ENCODE peak calls at places on chromosomes 3 and 15, in eight cellular contexts. U, Q, M, X, F, D, V and I are unnamed samples. For H3K36me3, the result is how much of the 10 kb centered on the place peaks cover.

GRCh38 chr3:2657408-2657807 is 452.8 kb downstream of the IL5RA start:
- DNase-seq in U (no peak), Q (no peak), M (no peak), X (no peak), F (no peak), D (no peak), V (no peak), I (no peak)

GRCh38 chr3:80252113-80252512 is 484.3 kb upstream of the ROBO1 start:
- DNase-seq in U (no peak), Q (no peak), M (no peak), X (no peak), F (no peak), D (no peak), V (no peak), I (no peak)

GRCh38 chr15:32669870-32670623 is 28.5 kb downstream of the SCG5 start:
- DNase-seq in U (no peak), Q (no peak), M (no peak), X (peak), F (peak), D (no peak), V (no peak), I (no peak)

GRCh38 chr3:77159182-77159581 is 119.3 kb downstream of the ROBO2 start:
- DNase-seq in U (no peak), Q (no peak), M (no peak), X (peak), F (no peak), D (no peak), V (no peak), I (no peak)

GRCh38 chr3:138434276-138434874 is at the start of gene ESYT3:
- DNase-seq in U (peak), Q (no peak), M (no peak), X (peak), F (peak), D (no peak), V (peak), I (no peak)

GRCh38 chr15:73921257-73921890 is 4.9 kb upstream of the LOXL1 start:
- DNase-seq in U (no peak), Q (peak), M (no peak), X (no peak), F (no peak), D (no peak), V (no peak), I (no peak)

GRCh38 chr3:180762866-180763265 is 83.6 kb upstream of the CCDC39 start:
- DNase-seq in U (no peak), Q (no peak), M (no peak), X (no peak), F (no peak), D (no peak), V (no peak), I (no peak)

GRCh38 chr15:47603026-47603425 is 114.3 kb upstream of the SEMA6D start:
- DNase-seq in U (no peak), Q (no peak), M (no peak), X (no peak), F (no peak), D (no peak), V (no peak), I (no peak)

GRCh38 chr3:102466001-102466400 is 31.2 kb downstream of the ZPLD1 start:
- DNase-seq in U (no peak), Q (no peak), M (no peak), X (no peak), F (no peak), D (peak), V (no peak), I (no peak)

GRCh38 chr3:70056081-70056480 is 56.5 kb downstream of the SAMMSON start:
- DNase-seq in U (no peak), Q (no peak), M (no peak), X (no peak), F (no peak), D (no peak), V (no peak), I (no peak)

GRCh38 chr3:177210744-177211502 is 13.6 kb upstream of the TBL1XR1 start:
- DNase-seq in U (no peak), Q (no peak), M (no peak), X (no peak), F (no peak), D (no peak), V (no peak), I (no peak)

GRCh38 chr3:116341916-116342315 is 103.4 kb downstream of the LSAMP start:
- DNase-seq in U (no peak), Q (no peak), M (peak), X (no peak), F (no peak), D (no peak), V (no peak), I (no peak)
- TF ChIP-seq POLR2AphosphoS5 in U (no peak), Q (no peak), M (no peak), X (no peak), F (no peak), D (no peak), V (no peak), I (no peak)

GRCh38 chr3:52210037-52210436 is 12.1 kb downstream of the ALAS1 start:
- DNase-seq in U (no peak), Q (no peak), M (no peak), X (no peak), F (no peak), D (no peak), V (no peak), I (no peak)
- H3K36me3 ChIP-seq in U (half or more), Q (half or more), M (half or more), X (half or more), F (half or more), D (half or more), V (half or more), I (half or more)

DNA sequence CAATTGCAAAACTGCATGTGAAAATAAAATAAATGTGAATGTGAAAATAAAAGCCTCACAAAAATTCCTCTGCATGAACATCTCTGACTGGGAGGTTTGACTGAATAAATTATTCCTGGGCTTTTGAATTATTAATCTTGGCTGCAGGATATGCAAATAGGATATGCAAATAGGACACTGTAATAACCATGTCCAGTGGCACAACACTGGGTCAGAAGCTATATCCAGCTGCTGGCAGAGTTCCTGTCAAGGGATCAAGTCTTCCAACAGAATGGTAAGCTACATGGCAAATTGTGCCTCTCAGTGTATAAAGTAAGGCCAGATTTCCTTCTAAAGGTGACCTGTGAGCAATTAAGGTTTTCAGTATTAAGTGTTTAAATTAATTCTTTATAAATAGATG is at the start of gene SUCNR1:
- DNase-seq in U (no peak), Q (no peak), M (no peak), X (no peak), F (no peak), D (no peak), V (no peak), I (no peak)
- TF ChIP-seq POLR2AphosphoS5 in U (no peak), Q (no peak), M (no peak), X (no peak), F (no peak), D (no peak), V (no peak), I (no peak)

GRCh38 chr3:121781611-121782010 is 32.1 kb upstream of the GOLGB1 start:
- DNase-seq in U (no peak), Q (no peak), M (no peak), X (no peak), F (no peak), D (no peak), V (no peak), I (no peak)
- H3K36me3 ChIP-seq in U (under half), Q (half or more), M (under half), X (under half), F (under half), D (under half), V (under half), I (under half)

DNA sequence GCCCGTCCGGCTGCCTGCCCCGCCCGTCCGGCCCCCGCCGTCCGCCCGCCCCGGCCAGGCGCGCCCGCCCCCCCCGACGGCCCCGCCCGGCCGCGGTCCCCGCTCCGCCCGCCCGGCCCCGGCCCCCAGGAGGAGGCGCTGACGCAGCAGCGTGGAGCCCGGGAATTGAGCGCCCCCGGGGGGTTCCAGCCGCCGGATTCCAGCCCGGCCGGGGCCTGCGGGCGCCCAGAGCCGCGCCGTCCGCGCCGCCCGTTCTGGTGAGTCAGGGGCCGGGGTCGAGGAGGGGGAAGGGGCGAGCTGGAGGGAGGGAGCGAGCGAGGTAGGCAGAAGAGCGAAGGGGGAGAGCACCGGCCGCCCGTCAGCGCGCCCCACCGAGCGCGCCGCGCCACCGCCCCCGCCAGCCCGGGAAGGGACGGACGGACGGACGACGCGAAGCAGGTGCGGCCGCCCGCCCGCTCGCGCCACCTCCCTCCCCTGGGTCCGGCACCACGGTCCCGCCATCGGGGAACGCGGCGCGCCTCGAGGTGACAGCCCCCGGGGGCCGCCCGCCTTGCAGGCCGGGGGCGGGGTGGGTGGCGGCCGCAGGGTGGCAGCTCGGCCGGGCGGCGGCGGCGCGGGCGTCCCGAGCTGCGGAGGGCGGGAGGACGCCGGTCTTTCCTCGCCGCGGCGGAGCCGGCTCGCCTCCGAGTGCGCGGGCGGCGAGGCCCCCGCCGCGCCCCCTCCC is 421 bp downstream of the BAHD1 start:
- DNase-seq in U (no peak), Q (peak), M (no peak), X (no peak), F (no peak), D (no peak), V (peak), I (no peak)
- TF ChIP-seq POLR2AphosphoS5 in U (no peak), Q (no peak), M (no peak), X (no peak), F (no peak), D (no peak), V (no peak), I (no peak)

GRCh38 chr15:51952805-51953204 is 18.8 kb downstream of the LEO1 start:
- DNase-seq in U (no peak), Q (no peak), M (no peak), X (no peak), F (no peak), D (no peak), V (no peak), I (no peak)

DNA sequence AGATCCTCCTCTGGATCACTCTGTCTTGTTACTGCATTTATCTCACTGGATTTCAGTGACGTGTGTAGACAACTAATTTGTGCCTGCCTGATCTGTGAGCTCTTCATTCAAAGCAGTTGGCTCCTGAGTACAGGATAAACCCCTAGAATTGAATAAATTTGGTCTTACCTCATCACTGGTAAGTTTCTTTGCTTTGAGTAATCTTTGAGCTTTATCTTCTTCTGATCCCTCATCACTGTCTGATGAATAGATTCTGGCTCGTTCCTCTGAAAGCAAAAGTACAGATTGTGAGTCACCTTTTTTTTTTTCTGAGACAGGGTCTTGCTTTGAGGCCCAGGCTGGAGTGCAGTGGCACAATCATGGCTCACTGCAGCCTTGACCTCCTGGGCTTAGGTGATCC is 24.5 kb downstream of the LEO1 start:
- DNase-seq in U (no peak), Q (no peak), M (no peak), X (no peak), F (no peak), D (no peak), V (no peak), I (no peak)
- H3K36me3 ChIP-seq in U (half or more), Q (half or more), M (half or more), X (half or more), F (under half), D (half or more), V (under half), I (half or more)